ENCODE peak calls at places on chromosomes 7 and 10, in four cellular contexts. One of them, this sample, is unnamed.

GRCh38 chr7:31023877-31024276 is 28.2 kb upstream of the ADCYAP1R1 start:
- DNase-seq in lower leg skin: no peak
- DNase-seq in AG09319: no peak
- DNase-seq in endothelial cell: no peak
- DNase-seq in this sample: no peak

GRCh38 chr7:32250494-32251260 is 180.5 kb upstream of the PDE1C start:
- DNase-seq in lower leg skin: no peak
- DNase-seq in AG09319: no peak
- DNase-seq in endothelial cell: no peak
- DNase-seq in this sample: no peak

GRCh38 chr7:112047421-112047820 is 158.8 kb downstream of the DOCK4 start:
- DNase-seq in lower leg skin: no peak
- DNase-seq in AG09319: no peak
- DNase-seq in endothelial cell: no peak
- DNase-seq in this sample: no peak

GRCh38 chr7:32223721-32224120 is 153.5 kb upstream of the PDE1C start:
- DNase-seq in lower leg skin: peak
- DNase-seq in AG09319: no peak
- DNase-seq in endothelial cell: no peak
- DNase-seq in this sample: no peak

GRCh38 chr7:68306692-68307107 is 1291.6 kb upstream of the AUTS2 start:
- DNase-seq in lower leg skin: no peak
- DNase-seq in AG09319: no peak
- DNase-seq in endothelial cell: no peak
- DNase-seq in this sample: no peak

GRCh38 chr7:138208864-138209263 is 132.6 kb downstream of the AKR1D1 start:
- DNase-seq in lower leg skin: no peak
- DNase-seq in AG09319: no peak
- DNase-seq in endothelial cell: no peak
- DNase-seq in this sample: no peak

GRCh38 chr10:69037489-69037888 is 48.9 kb downstream of the KIFBP start:
- DNase-seq in lower leg skin: no peak
- DNase-seq in AG09319: no peak
- DNase-seq in endothelial cell: no peak
- DNase-seq in this sample: no peak

GRCh38 chr7:23267357-23267756 is 20.8 kb downstream of the GPNMB start:
- DNase-seq in lower leg skin: no peak
- DNase-seq in AG09319: no peak
- DNase-seq in endothelial cell: no peak
- DNase-seq in this sample: no peak

GRCh38 chr10:67076175-67076574 is 150.3 kb downstream of the LRRTM3 start:
- DNase-seq in lower leg skin: no peak
- DNase-seq in AG09319: no peak
- DNase-seq in endothelial cell: no peak
- DNase-seq in this sample: no peak

GRCh38 chr7:124702385-124702784 is 63.2 kb downstream of the GPR37 start:
- DNase-seq in lower leg skin: no peak
- DNase-seq in AG09319: no peak
- DNase-seq in endothelial cell: no peak
- DNase-seq in this sample: no peak

GRCh38 chr7:93442478-93443224 is 131.9 kb downstream of the CALCR start:
- DNase-seq in lower leg skin: no peak
- DNase-seq in AG09319: no peak
- DNase-seq in endothelial cell: peak
- DNase-seq in this sample: no peak

GRCh38 chr7:150715293-150715692 is 1.1 kb upstream of the GIMAP1 start:
- DNase-seq in lower leg skin: no peak
- DNase-seq in AG09319: no peak
- DNase-seq in endothelial cell: no peak
- DNase-seq in this sample: no peak

GRCh38 chr10:111109506-111110242 is 32.8 kb downstream of the ADRA2A start:
- DNase-seq in lower leg skin: no peak
- DNase-seq in AG09319: no peak
- DNase-seq in endothelial cell: no peak
- DNase-seq in this sample: no peak

GRCh38 chr7:136102881-136103280 is 125.7 kb upstream of the MTPN start:
- DNase-seq in lower leg skin: no peak
- DNase-seq in AG09319: no peak
- DNase-seq in endothelial cell: no peak
- DNase-seq in this sample: no peak

GRCh38 chr10:123645016-123645415 is 21.1 kb upstream of the GPR26 start:
- DNase-seq in lower leg skin: peak
- DNase-seq in AG09319: no peak
- DNase-seq in endothelial cell: no peak
- DNase-seq in this sample: no peak

GRCh38 chr7:13062596-13062995 is 375.2 kb downstream of the ARL4A start:
- DNase-seq in lower leg skin: no peak
- DNase-seq in AG09319: no peak
- DNase-seq in endothelial cell: no peak
- DNase-seq in this sample: no peak

GRCh38 chr10:126350216-126350992 is 37.9 kb downstream of the ADAM12 start:
- DNase-seq in lower leg skin: no peak
- DNase-seq in AG09319: peak
- DNase-seq in endothelial cell: no peak
- DNase-seq in this sample: no peak

GRCh38 chr7:140525741-140526140 is 46.4 kb upstream of the MKRN1 start:
- DNase-seq in lower leg skin: no peak
- DNase-seq in AG09319: peak
- DNase-seq in endothelial cell: no peak
- DNase-seq in this sample: no peak

GRCh38 chr10:121188005-121188404 is 336.8 kb downstream of the WDR11 start:
- DNase-seq in lower leg skin: no peak
- DNase-seq in AG09319: no peak
- DNase-seq in endothelial cell: no peak
- DNase-seq in this sample: no peak

GRCh38 chr10:132908621-132909295 is 33.6 kb downstream of the CFAP46 start:
- DNase-seq in lower leg skin: no peak
- DNase-seq in AG09319: no peak
- DNase-seq in endothelial cell: no peak
- DNase-seq in this sample: no peak

GRCh38 chr10:60353519-60354258 is 36.0 kb downstream of the ANK3 start:
- DNase-seq in lower leg skin: no peak
- DNase-seq in AG09319: no peak
- DNase-seq in endothelial cell: no peak
- DNase-seq in this sample: no peak

GRCh38 chr10:6044651-6045599 is 17.2 kb downstream of the IL2RA start:
- DNase-seq in lower leg skin: peak
- DNase-seq in AG09319: no peak
- DNase-seq in endothelial cell: no peak
- DNase-seq in this sample: peak

GRCh38 chr7:74042746-74043522 is 15.0 kb downstream of the ELN start:
- DNase-seq in lower leg skin: no peak
- DNase-seq in AG09319: no peak
- DNase-seq in endothelial cell: no peak
- DNase-seq in this sample: no peak

GRCh38 chr7:27961255-27961654 is 219.3 kb downstream of the JAZF1 start:
- DNase-seq in lower leg skin: no peak
- DNase-seq in AG09319: no peak
- DNase-seq in endothelial cell: no peak
- DNase-seq in this sample: no peak

GRCh38 chr10:122618461-122619165 is 58.1 kb downstream of the DMBT1 start:
- DNase-seq in lower leg skin: no peak
- DNase-seq in AG09319: no peak
- DNase-seq in endothelial cell: no peak
- DNase-seq in this sample: no peak

GRCh38 chr10:133235891-133236321 is 1.7 kb upstream of the VENTX start:
- DNase-seq in lower leg skin: no peak
- DNase-seq in AG09319: no peak
- DNase-seq in endothelial cell: no peak
- DNase-seq in this sample: no peak

GRCh38 chr7:133201470-133201869 is 51.4 kb upstream of the EXOC4 start:
- DNase-seq in lower leg skin: no peak
- DNase-seq in AG09319: no peak
- DNase-seq in endothelial cell: no peak
- DNase-seq in this sample: no peak

GRCh38 chr10:14186245-14186644 is 144.5 kb downstream of the FRMD4A start:
- DNase-seq in lower leg skin: no peak
- DNase-seq in AG09319: no peak
- DNase-seq in endothelial cell: no peak
- DNase-seq in this sample: no peak

GRCh38 chr7:52689912-52690311 is 345.5 kb upstream of the POM121L12 start:
- DNase-seq in lower leg skin: no peak
- DNase-seq in AG09319: no peak
- DNase-seq in endothelial cell: no peak
- DNase-seq in this sample: no peak

GRCh38 chr7:137157256-137157655 is 186.3 kb downstream of the PTN start:
- DNase-seq in lower leg skin: no peak
- DNase-seq in AG09319: no peak
- DNase-seq in endothelial cell: no peak
- DNase-seq in this sample: no peak

GRCh38 chr10:132551093-132551807 is 13.7 kb downstream of the INPP5A start:
- DNase-seq in lower leg skin: no peak
- DNase-seq in AG09319: no peak
- DNase-seq in endothelial cell: no peak
- DNase-seq in this sample: peak

GRCh38 chr7:140512317-140513000 is 33.2 kb upstream of the MKRN1 start:
- DNase-seq in lower leg skin: no peak
- DNase-seq in AG09319: no peak
- DNase-seq in endothelial cell: no peak
- DNase-seq in this sample: no peak

GRCh38 chr10:86871563-86872183 is 85.7 kb downstream of the MMRN2 start:
- DNase-seq in lower leg skin: no peak
- DNase-seq in AG09319: no peak
- DNase-seq in endothelial cell: no peak
- DNase-seq in this sample: no peak

GRCh38 chr10:103465411-103466179 is 6.9 kb upstream of the CALHM1 start:
- DNase-seq in lower leg skin: no peak
- DNase-seq in AG09319: no peak
- DNase-seq in endothelial cell: no peak
- DNase-seq in this sample: no peak

GRCh38 chr10:95574649-95575365 is 13.6 kb upstream of the SORBS1 start:
- DNase-seq in lower leg skin: no peak
- DNase-seq in AG09319: no peak
- DNase-seq in endothelial cell: no peak
- DNase-seq in this sample: no peak

GRCh38 chr7:33494473-33494872 is 365.1 kb downstream of the BBS9 start:
- DNase-seq in lower leg skin: no peak
- DNase-seq in AG09319: no peak
- DNase-seq in endothelial cell: no peak
- DNase-seq in this sample: no peak

GRCh38 chr10:1293147-1293546 is 237.0 kb downstream of the WDR37 start:
- DNase-seq in lower leg skin: no peak
- DNase-seq in AG09319: no peak
- DNase-seq in endothelial cell: no peak
- DNase-seq in this sample: no peak

GRCh38 chr10:116164291-116164690 is 108.7 kb downstream of the GFRA1 start:
- DNase-seq in lower leg skin: no peak
- DNase-seq in AG09319: no peak
- DNase-seq in endothelial cell: no peak
- DNase-seq in this sample: no peak

GRCh38 chr7:45256775-45257174 is 99.2 kb downstream of the RAMP3 start:
- DNase-seq in lower leg skin: no peak
- DNase-seq in AG09319: no peak
- DNase-seq in endothelial cell: no peak
- DNase-seq in this sample: no peak
- TF ChIP-seq CTCF in lower leg skin: no peak
- TF ChIP-seq CTCF in AG09319: no peak
- TF ChIP-seq CTCF in endothelial cell: no peak
- TF ChIP-seq CTCF in this sample: no peak

DNA sequence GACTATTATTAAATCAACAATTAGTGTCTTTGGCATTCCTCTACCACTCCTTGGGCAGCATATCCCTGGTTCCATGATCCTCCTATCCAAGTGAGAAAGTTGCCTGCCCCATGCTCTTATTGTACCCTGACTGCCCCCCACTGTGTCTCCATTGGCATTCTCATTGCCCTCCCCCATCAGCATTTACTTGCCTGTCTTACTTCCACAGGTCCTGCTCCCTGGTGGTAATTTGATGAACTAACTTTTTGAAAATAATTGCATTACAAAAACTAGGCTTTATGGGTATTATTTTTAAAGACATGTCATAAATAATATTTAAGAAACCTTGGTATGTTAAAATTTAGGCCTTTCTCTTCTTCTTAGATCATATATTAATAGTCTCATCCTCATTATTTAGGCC is 346.4 kb downstream of the PCLO start:
- DNase-seq in lower leg skin: no peak
- DNase-seq in AG09319: no peak
- DNase-seq in endothelial cell: no peak
- DNase-seq in this sample: no peak
- TF ChIP-seq CTCF in lower leg skin: no peak
- TF ChIP-seq CTCF in AG09319: no peak
- TF ChIP-seq CTCF in endothelial cell: peak
- TF ChIP-seq CTCF in this sample: no peak

GRCh38 chr10:17247210-17247609 is 19.2 kb downstream of the VIM start:
- DNase-seq in lower leg skin: no peak
- DNase-seq in AG09319: no peak
- DNase-seq in endothelial cell: no peak
- DNase-seq in this sample: no peak

GRCh38 chr10:17244712-17245365 is 16.8 kb downstream of the VIM start:
- DNase-seq in lower leg skin: no peak
- DNase-seq in AG09319: no peak
- DNase-seq in endothelial cell: no peak
- DNase-seq in this sample: no peak

GRCh38 chr10:17248964-17249363 is 20.9 kb downstream of the VIM start:
- DNase-seq in lower leg skin: no peak
- DNase-seq in AG09319: no peak
- DNase-seq in endothelial cell: no peak
- DNase-seq in this sample: no peak

GRCh38 chr10:17250736-17251135 is 22.7 kb downstream of the VIM start:
- DNase-seq in lower leg skin: no peak
- DNase-seq in AG09319: no peak
- DNase-seq in endothelial cell: no peak
- DNase-seq in this sample: no peak

GRCh38 chr10:17249820-17250219 is 21.8 kb downstream of the VIM start:
- DNase-seq in lower leg skin: no peak
- DNase-seq in AG09319: no peak
- DNase-seq in endothelial cell: no peak
- DNase-seq in this sample: no peak
- TF ChIP-seq CTCF in lower leg skin: no peak
- TF ChIP-seq CTCF in AG09319: peak
- TF ChIP-seq CTCF in endothelial cell: peak
- TF ChIP-seq CTCF in this sample: no peak

DNA sequence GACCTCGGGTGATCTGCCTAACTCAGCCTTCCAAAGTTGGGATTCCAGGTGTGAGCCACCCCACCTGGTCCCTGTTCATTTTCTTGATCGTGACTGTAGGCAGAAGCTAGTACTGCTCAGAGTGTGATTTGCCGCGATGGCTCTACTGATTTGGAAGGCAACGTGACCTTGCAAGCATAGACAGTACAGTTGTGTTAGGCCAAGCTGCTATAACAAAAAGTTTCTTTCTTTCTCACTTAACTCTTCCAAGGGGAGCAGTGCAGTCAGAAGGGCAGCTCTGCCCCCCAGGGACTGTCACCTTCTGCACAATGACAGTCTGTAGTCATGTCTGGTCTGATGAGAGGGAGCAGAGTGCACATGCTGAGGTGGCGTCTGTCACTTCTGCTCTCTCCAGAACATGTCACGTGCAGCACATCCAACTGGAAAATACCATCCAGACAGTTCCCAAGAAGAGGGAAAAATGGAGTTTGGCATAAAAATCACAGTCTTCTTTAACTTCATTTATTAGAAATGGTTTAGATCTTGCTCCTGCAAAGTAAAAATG is 10.9 kb downstream of the OTUD1 start:
- DNase-seq in lower leg skin: no peak
- DNase-seq in AG09319: no peak
- DNase-seq in endothelial cell: no peak
- DNase-seq in this sample: no peak
- TF ChIP-seq CTCF in lower leg skin: no peak
- TF ChIP-seq CTCF in AG09319: no peak
- TF ChIP-seq CTCF in endothelial cell: no peak
- TF ChIP-seq CTCF in this sample: no peak

This sample was measured in GM13976.